ENCODE peak calls at places on chromosomes 3 and 15, in five cellular contexts. One of them, this sample, is unnamed.

GRCh38 chr15:90340345-90340744 is 11.7 kb upstream of the ZNF774 start:
- DNase-seq in left ventricle myocardium inferior: no peak
- DNase-seq in keratinocyte: no peak
- DNase-seq in lung: no peak
- DNase-seq in GM06990: no peak
- DNase-seq in this sample: no peak

GRCh38 chr3:73622135-73622534 is 2.6 kb downstream of the PDZRN3 start:
- DNase-seq in GM06990: no peak
- DNase-seq in keratinocyte: no peak
- DNase-seq in left ventricle myocardium inferior: peak; percentile 78
- DNase-seq in lung: no peak
- DNase-seq in this sample: no peak

GRCh38 chr15:89136818-89137772 is 48.8 kb downstream of the ABHD2 start:
- DNase-seq in left ventricle myocardium inferior: peak; percentile 59
- DNase-seq in keratinocyte: no peak
- DNase-seq in GM06990: no peak
- DNase-seq in lung: no peak
- DNase-seq in this sample: no peak

GRCh38 chr3:13140596-13140995 is 67.4 kb upstream of the IQSEC1 start:
- DNase-seq in left ventricle myocardium inferior: no peak
- DNase-seq in lung: no peak
- DNase-seq in keratinocyte: no peak
- DNase-seq in GM06990: no peak
- DNase-seq in this sample: no peak

GRCh38 chr3:127953092-127953491 is 38.1 kb downstream of the KBTBD12 start:
- DNase-seq in lung: no peak
- DNase-seq in left ventricle myocardium inferior: no peak
- DNase-seq in keratinocyte: no peak
- DNase-seq in GM06990: no peak
- DNase-seq in this sample: no peak

GRCh38 chr3:188834349-188834748 is 337.4 kb upstream of the TPRG1 start:
- DNase-seq in keratinocyte: no peak
- DNase-seq in lung: no peak
- DNase-seq in GM06990: no peak
- DNase-seq in left ventricle myocardium inferior: no peak
- DNase-seq in this sample: no peak

GRCh38 chr15:74314897-74315438 is 52.5 kb downstream of the CYP11A1 start:
- DNase-seq in keratinocyte: no peak
- DNase-seq in left ventricle myocardium inferior: peak; percentile 29
- DNase-seq in lung: no peak
- DNase-seq in GM06990: no peak
- DNase-seq in this sample: peak; percentile 32

GRCh38 chr15:64634576-64635485 is 140.6 kb downstream of the RBPMS2 start:
- DNase-seq in left ventricle myocardium inferior: no peak
- DNase-seq in keratinocyte: no peak
- DNase-seq in GM06990: peak; percentile 38
- DNase-seq in lung: no peak
- DNase-seq in this sample: peak; percentile 80

GRCh38 chr3:46666471-46666845 is 27.0 kb downstream of the ALS2CL start:
- DNase-seq in keratinocyte: no peak
- DNase-seq in lung: no peak
- DNase-seq in left ventricle myocardium inferior: peak; percentile 55
- DNase-seq in GM06990: no peak
- DNase-seq in this sample: no peak

GRCh38 chr3:180855364-180855763 is 57.1 kb upstream of the FXR1 start:
- DNase-seq in lung: no peak
- DNase-seq in keratinocyte: no peak
- DNase-seq in GM06990: no peak
- DNase-seq in left ventricle myocardium inferior: no peak
- DNase-seq in this sample: no peak

GRCh38 chr3:100586832-100587231 is 22.6 kb upstream of the ADGRG7 start:
- DNase-seq in keratinocyte: no peak
- DNase-seq in lung: no peak
- DNase-seq in GM06990: no peak
- DNase-seq in left ventricle myocardium inferior: no peak
- DNase-seq in this sample: no peak

GRCh38 chr3:35042210-35042960 is 596.9 kb upstream of the ARPP21 start:
- DNase-seq in keratinocyte: no peak
- DNase-seq in GM06990: no peak
- DNase-seq in left ventricle myocardium inferior: no peak
- DNase-seq in lung: no peak
- DNase-seq in this sample: no peak

GRCh38 chr3:104521606-104522336 is 844.9 kb upstream of the ALCAM start:
- DNase-seq in left ventricle myocardium inferior: no peak
- DNase-seq in keratinocyte: peak; percentile 9
- DNase-seq in GM06990: peak; percentile 79
- DNase-seq in lung: no peak
- DNase-seq in this sample: no peak

GRCh38 chr3:15815696-15816095 is 17.9 kb upstream of the ANKRD28 start:
- DNase-seq in lung: no peak
- DNase-seq in left ventricle myocardium inferior: no peak
- DNase-seq in GM06990: no peak
- DNase-seq in keratinocyte: no peak
- DNase-seq in this sample: no peak

GRCh38 chr3:9715764-9716437 is 12.3 kb downstream of the CPNE9 start:
- DNase-seq in lung: peak; percentile 67
- DNase-seq in left ventricle myocardium inferior: peak; percentile 65
- DNase-seq in GM06990: no peak
- DNase-seq in keratinocyte: no peak
- DNase-seq in this sample: peak; percentile 38

GRCh38 chr3:194384156-194384555 is 14.6 kb upstream of the LRRC15 start:
- DNase-seq in left ventricle myocardium inferior: no peak
- DNase-seq in lung: no peak
- DNase-seq in GM06990: no peak
- DNase-seq in keratinocyte: no peak
- DNase-seq in this sample: no peak

GRCh38 chr15:67955256-67955655 is 98.9 kb upstream of the PIAS1 start:
- DNase-seq in GM06990: no peak
- DNase-seq in left ventricle myocardium inferior: no peak
- DNase-seq in keratinocyte: no peak
- DNase-seq in lung: no peak
- DNase-seq in this sample: no peak

GRCh38 chr3:114660124-114660523 is 366.3 kb downstream of the TIGIT start:
- DNase-seq in lung: no peak
- DNase-seq in keratinocyte: no peak
- DNase-seq in left ventricle myocardium inferior: peak; percentile 24
- DNase-seq in GM06990: no peak
- DNase-seq in this sample: no peak

DNA sequence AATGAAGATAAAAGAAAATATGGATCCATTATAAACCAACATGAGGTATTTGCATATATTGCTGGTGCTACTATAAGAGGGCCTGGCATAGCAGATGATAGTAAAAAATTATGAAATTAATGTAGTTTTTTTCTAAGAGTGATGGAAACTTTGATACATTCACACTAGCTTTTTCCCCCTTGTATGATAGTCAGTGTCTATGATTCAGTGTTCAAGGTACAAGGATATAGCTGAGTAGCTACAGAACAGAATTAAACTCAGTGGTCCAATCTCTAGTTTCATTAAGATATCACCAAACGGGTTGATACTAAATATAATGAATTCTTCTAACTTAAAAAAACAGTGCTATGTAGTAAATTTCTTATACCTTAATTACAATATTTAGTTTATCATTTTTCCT is 49.9 kb upstream of the XRN1 start:
- DNase-seq in lung: no peak
- DNase-seq in keratinocyte: no peak
- DNase-seq in left ventricle myocardium inferior: no peak
- DNase-seq in GM06990: no peak
- DNase-seq in this sample: no peak
- H3K36me3 ChIP-seq in lung: peaks cover 18% of the 10 kb centered on the region
- H3K36me3 ChIP-seq in keratinocyte: peaks cover 5% of the 10 kb centered on the region
- H3K36me3 ChIP-seq in left ventricle myocardium inferior: peaks cover 76% of the 10 kb centered on the region
- H3K36me3 ChIP-seq in GM06990: peaks cover 5% of the 10 kb centered on the region
- H3K36me3 ChIP-seq in this sample: no peaks in the 10 kb centered on the region

DNA sequence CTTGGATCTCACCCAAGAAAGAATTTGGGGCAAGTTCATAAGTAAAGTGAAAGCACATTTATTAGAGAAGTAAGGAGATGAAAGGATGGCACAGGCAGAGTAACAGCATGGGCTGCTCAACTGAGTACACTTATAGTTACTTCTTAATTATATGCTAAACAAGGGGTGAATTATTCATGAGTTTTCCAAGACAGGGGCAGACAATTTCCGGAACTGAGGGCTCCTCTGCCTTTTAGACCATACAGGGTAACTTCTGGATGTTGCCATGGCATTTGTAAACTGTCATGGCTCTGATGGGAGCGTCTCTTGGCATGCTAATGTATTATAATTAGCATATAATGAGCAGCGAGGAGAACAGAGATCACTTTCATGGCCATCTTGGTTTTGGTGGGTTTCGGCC is 221.2 kb upstream of the STT3B start:
- DNase-seq in lung: no peak
- DNase-seq in GM06990: no peak
- DNase-seq in keratinocyte: no peak
- DNase-seq in left ventricle myocardium inferior: no peak
- DNase-seq in this sample: no peak
- TF ChIP-seq CTCF in lung: no peak
- TF ChIP-seq CTCF in GM06990: no peak
- TF ChIP-seq CTCF in keratinocyte: no peak
- TF ChIP-seq CTCF in left ventricle myocardium inferior: no peak
- TF ChIP-seq CTCF in this sample: no peak

DNA sequence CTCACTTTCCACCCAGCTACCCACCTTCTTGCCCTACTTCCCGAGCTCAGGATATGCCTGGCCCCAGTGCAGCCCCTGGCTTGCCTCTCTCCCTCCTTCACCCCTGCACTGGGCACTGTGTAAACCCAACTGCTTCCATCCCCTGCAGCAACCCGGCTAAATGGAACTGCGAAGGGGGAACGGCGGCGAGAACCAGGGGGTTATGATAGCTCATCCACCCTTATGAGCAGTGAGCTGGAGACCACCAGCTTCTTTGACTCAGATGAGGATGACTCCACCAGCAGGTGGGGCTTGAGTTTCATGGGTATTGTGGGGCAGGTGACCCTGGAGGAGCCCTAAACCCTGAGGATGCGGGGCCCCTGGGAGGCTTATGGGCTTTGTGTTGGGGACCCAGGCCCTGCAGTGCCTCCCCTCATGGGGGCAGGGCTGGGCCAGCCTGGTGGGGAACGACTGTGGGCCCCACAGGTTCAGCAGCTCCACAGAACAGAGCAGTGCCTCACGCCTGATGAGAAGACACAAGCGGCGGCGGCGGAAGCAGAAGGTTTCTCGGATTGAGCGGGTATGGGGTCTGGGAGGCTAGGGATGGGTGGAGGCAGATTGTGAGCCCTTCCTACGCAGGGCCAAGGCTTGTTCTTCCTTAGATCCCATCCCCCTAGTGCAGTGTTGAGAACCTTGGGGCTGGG is 9.6 kb downstream of the DVL3 start:
- DNase-seq in GM06990: no peak
- DNase-seq in lung: no peak
- DNase-seq in keratinocyte: no peak
- DNase-seq in left ventricle myocardium inferior: no peak
- DNase-seq in this sample: no peak
- H3K36me3 ChIP-seq in GM06990: peaks cover 31% of the 10 kb centered on the region
- H3K36me3 ChIP-seq in lung: peaks cover 24% of the 10 kb centered on the region
- H3K36me3 ChIP-seq in keratinocyte: peaks cover 41% of the 10 kb centered on the region
- H3K36me3 ChIP-seq in left ventricle myocardium inferior: peaks cover 66% of the 10 kb centered on the region
- H3K36me3 ChIP-seq in this sample: no peaks in the 10 kb centered on the region

DNA sequence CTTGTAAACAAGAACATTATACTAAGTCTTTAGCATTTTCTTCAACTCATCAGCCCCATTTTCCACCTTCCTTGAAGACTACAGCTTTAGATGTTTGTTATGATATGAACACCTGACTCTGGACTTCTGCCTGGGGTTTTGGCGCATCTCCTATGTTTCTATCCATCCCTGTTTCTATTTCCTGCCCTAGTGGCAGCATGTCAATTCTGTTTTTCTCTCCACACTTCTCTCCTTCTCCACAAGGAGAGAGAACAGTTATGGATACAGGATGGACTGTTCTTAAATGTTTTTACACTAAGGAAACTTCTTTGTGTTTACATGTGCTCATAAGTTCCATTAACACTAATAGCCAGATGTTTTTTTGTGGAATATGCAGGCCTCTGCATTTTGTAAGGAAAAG is 423.3 kb upstream of the IL12A start:
- DNase-seq in GM06990: no peak
- DNase-seq in left ventricle myocardium inferior: no peak
- DNase-seq in keratinocyte: no peak
- DNase-seq in lung: no peak
- DNase-seq in this sample: no peak
- TF ChIP-seq CTCF in GM06990: no peak
- TF ChIP-seq CTCF in left ventricle myocardium inferior: no peak
- TF ChIP-seq CTCF in keratinocyte: no peak
- TF ChIP-seq CTCF in lung: no peak
- TF ChIP-seq CTCF in this sample: no peak

GRCh38 chr3:64019271-64019670 is 4.0 kb downstream of the PSMD6 start:
- DNase-seq in keratinocyte: no peak
- DNase-seq in lung: no peak
- DNase-seq in GM06990: no peak
- DNase-seq in left ventricle myocardium inferior: no peak
- DNase-seq in this sample: no peak

GRCh38 chr3:64016941-64017620 is 6.2 kb downstream of the PSMD6 start:
- DNase-seq in GM06990: no peak
- DNase-seq in left ventricle myocardium inferior: no peak
- DNase-seq in lung: no peak
- DNase-seq in keratinocyte: no peak
- DNase-seq in this sample: no peak

GRCh38 chr3:64023187-64023860 is at the start of gene PSMD6:
- DNase-seq in keratinocyte: peak; percentile 42
- DNase-seq in lung: peak; percentile 90
- DNase-seq in GM06990: peak; percentile 94
- DNase-seq in left ventricle myocardium inferior: peak; percentile 89
- DNase-seq in this sample: no peak

GRCh38 chr3:64022451-64023186 is 675 bp downstream of the PSMD6 start:
- DNase-seq in left ventricle myocardium inferior: no peak
- DNase-seq in GM06990: peak; percentile 9
- DNase-seq in keratinocyte: no peak
- DNase-seq in lung: no peak
- DNase-seq in this sample: no peak

DNA sequence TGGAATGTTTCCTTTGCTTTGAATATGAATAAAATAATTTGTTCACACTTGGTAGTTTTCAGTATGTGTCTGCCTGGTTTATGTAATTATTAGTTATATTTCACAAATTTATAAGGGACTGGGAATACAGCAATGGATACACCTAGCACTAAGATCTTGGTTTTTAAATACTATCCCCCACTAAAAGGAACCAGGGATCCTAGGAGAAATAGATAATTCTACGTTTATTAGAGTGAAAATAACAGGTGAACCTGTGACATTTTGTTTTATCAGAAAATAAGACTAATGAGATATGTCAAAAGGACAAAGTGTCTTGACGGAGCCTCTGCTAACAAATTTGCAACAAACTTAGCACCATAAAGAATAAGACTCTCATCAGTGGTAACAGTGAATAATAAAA is 3.4 kb downstream of the PSMD6 start:
- DNase-seq in lung: no peak
- DNase-seq in keratinocyte: no peak
- DNase-seq in left ventricle myocardium inferior: no peak
- DNase-seq in GM06990: no peak
- DNase-seq in this sample: no peak
- H3K36me3 ChIP-seq in lung: peaks cover 30% of the 10 kb centered on the region
- H3K36me3 ChIP-seq in keratinocyte: peaks cover 13% of the 10 kb centered on the region
- H3K36me3 ChIP-seq in left ventricle myocardium inferior: peaks cover 67% of the 10 kb centered on the region
- H3K36me3 ChIP-seq in GM06990: peaks cover 4% of the 10 kb centered on the region
- H3K36me3 ChIP-seq in this sample: peaks cover 1% of the 10 kb centered on the region

DNA sequence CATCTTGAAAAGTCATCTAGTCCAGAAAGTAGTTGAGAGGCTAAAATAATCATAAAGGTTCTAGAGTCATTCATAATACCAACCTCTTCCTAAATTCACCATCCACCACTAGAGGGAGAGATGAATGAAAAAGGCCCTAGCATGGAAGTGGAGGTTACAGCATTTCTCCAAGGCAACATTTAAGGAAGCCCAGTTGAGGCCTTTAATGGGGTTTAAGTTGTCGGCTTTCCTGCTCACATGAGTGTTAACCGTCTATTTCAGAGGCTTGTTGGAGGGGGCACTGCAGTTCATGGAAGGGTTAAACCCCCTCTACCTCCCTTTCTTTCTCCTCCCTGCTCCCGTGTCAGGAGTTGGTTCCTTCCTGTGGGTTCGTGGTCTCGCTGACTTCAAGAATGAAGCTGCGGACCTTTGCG is 3.8 kb upstream of the SLCO3A1 start:
- DNase-seq in keratinocyte: no peak
- DNase-seq in lung: no peak
- DNase-seq in GM06990: no peak
- DNase-seq in left ventricle myocardium inferior: no peak
- DNase-seq in this sample: no peak
- TF ChIP-seq CTCF in keratinocyte: peak; percentile 61
- TF ChIP-seq CTCF in lung: peak; percentile 7
- TF ChIP-seq CTCF in GM06990: peak; percentile 44
- TF ChIP-seq CTCF in left ventricle myocardium inferior: peak; percentile 68
- TF ChIP-seq CTCF in this sample: peak; percentile 69